ENCODE peak calls at places on chromosomes 4 and X, in seven cellular contexts. D, U, P, J, B, A and Y are unnamed samples. For H3K79me2, the result is how much of the 10 kb centered on the place peaks cover.

GRCh38 chr4:101651778-101652177 is 138.8 kb upstream of the BANK1 start:
- DNase-seq in U (no peak), P (no peak), A (no peak), J (no peak), D (no peak), B (peak), Y (no peak)

GRCh38 chrX:10615931-10616780 is 4.2 kb downstream of the MID1 start:
- DNase-seq in J (no peak), A (peak), P (peak), D (peak), B (peak), U (no peak), Y (no peak)

GRCh38 chrX:144683247-144683646 is 564.1 kb upstream of the SPANXN1 start:
- DNase-seq in P (no peak), U (no peak), J (no peak), A (no peak), D (no peak), B (no peak), Y (no peak)

GRCh38 chrX:101658661-101659477 is 781 bp downstream of the ARMCX2 start:
- DNase-seq in P (peak), J (no peak), U (no peak), B (peak), A (peak), D (peak), Y (peak)

GRCh38 chrX:149940015-149940716 is 1.9 kb upstream of the EOLA2 start:
- DNase-seq in P (peak), B (peak), U (peak), J (peak), D (peak), A (peak), Y (peak)

GRCh38 chr4:93317046-93317445 is 511.5 kb upstream of the ATOH1 start:
- DNase-seq in P (no peak), B (no peak), D (no peak), U (no peak), A (no peak), J (no peak), Y (no peak)

GRCh38 chr4:48058620-48059530 is 42.3 kb downstream of the NIPAL1 start:
- DNase-seq in D (no peak), B (no peak), A (no peak), P (no peak), U (no peak), J (no peak), Y (peak)

GRCh38 chr4:168496834-168497233 is at the start of gene PALLD:
- DNase-seq in B (peak), P (no peak), U (no peak), A (no peak), J (no peak), D (no peak), Y (no peak)

GRCh38 chrX:135384161-135384836 is 37.4 kb upstream of the SMIM10L2A start:
- DNase-seq in D (no peak), P (no peak), U (no peak), A (no peak), J (no peak), B (no peak), Y (peak)

GRCh38 chr4:56995525-56995924 is 16.8 kb downstream of the POLR2B start:
- DNase-seq in D (no peak), A (peak), J (no peak), U (no peak), B (peak), P (no peak), Y (no peak)

GRCh38 chrX:57251965-57252364 is 34.5 kb upstream of the FAAH2 start:
- DNase-seq in P (no peak), D (no peak), B (no peak), A (no peak), U (no peak), J (no peak), Y (no peak)

GRCh38 chr4:20544645-20545044 is 155.6 kb upstream of the PACRGL start:
- DNase-seq in A (peak), D (peak), P (no peak), J (no peak), B (peak), U (no peak), Y (peak)

GRCh38 chrX:7435822-7436221 is 287.9 kb upstream of the PUDP start:
- DNase-seq in B (no peak), U (no peak), A (no peak), P (no peak), J (no peak), D (no peak), Y (no peak)

GRCh38 chrX:18992829-18993228 is 8.9 kb upstream of the PHKA2 start:
- DNase-seq in P (no peak), B (no peak), J (no peak), A (no peak), D (no peak), U (no peak), Y (no peak)

GRCh38 chr4:66073961-66074360 is 403.7 kb upstream of the EPHA5 start:
- DNase-seq in B (no peak), A (no peak), P (no peak), U (no peak), J (no peak), D (no peak), Y (no peak)

GRCh38 chr4:144955104-144955503 is 142.9 kb downstream of the ANAPC10 start:
- DNase-seq in B (no peak), A (no peak), J (no peak), P (no peak), U (no peak), D (no peak), Y (no peak)

GRCh38 chrX:19758536-19758935 is 128.9 kb downstream of the SH3KBP1 start:
- DNase-seq in J (no peak), B (peak), P (no peak), U (no peak), A (no peak), D (no peak), Y (no peak)

GRCh38 chrX:12237771-12238170 is 99.5 kb downstream of the FRMPD4 start:
- DNase-seq in B (no peak), A (no peak), U (no peak), J (no peak), P (no peak), D (no peak), Y (no peak)

GRCh38 chr4:52868138-52868537 is 6.0 kb downstream of the RASL11B start:
- DNase-seq in A (peak), J (no peak), D (peak), P (peak), B (no peak), U (no peak), Y (no peak)

GRCh38 chr4:53861856-53862610 is 202.4 kb downstream of the CHIC2 start:
- DNase-seq in U (no peak), P (no peak), A (no peak), B (peak), J (no peak), D (no peak), Y (peak)

GRCh38 chr4:94957030-94957429 is 199.3 kb downstream of the BMPR1B start:
- DNase-seq in P (peak), J (no peak), B (no peak), U (no peak), D (no peak), A (no peak), Y (no peak)

GRCh38 chr4:71392109-71392508 is 53.3 kb downstream of the SLC4A4 start:
- DNase-seq in D (no peak), J (no peak), A (no peak), P (no peak), U (no peak), B (no peak), Y (no peak)

GRCh38 chr4:31995943-31996901 is 1276.1 kb downstream of the PCDH7 start:
- DNase-seq in U (no peak), A (no peak), J (no peak), D (no peak), P (peak), B (no peak), Y (no peak)

GRCh38 chrX:70025464-70025863 is 24.3 kb downstream of the AWAT2 start:
- DNase-seq in D (no peak), A (peak), P (no peak), J (no peak), B (no peak), U (no peak), Y (peak)

GRCh38 chrX:110853610-110854009 is 58.0 kb upstream of the CHRDL1 start:
- DNase-seq in B (peak), J (no peak), P (peak), U (no peak), D (peak), A (no peak), Y (peak)

GRCh38 chrX:16137416-16138107 is 14.2 kb downstream of the GRPR start:
- DNase-seq in U (no peak), J (peak), A (no peak), P (no peak), D (no peak), B (no peak), Y (no peak)

GRCh38 chrX:18617351-18617750 is 54.6 kb downstream of the RS1 start:
- DNase-seq in J (no peak), P (no peak), U (peak), B (peak), A (peak), D (no peak), Y (peak)

GRCh38 chrX:43165343-43165920 is 387.5 kb upstream of the PPP1R2C start:
- DNase-seq in U (no peak), A (no peak), P (no peak), D (no peak), B (no peak), J (no peak), Y (no peak)

GRCh38 chrX:146973283-146973682 is 158.7 kb upstream of the CXorf51A start:
- DNase-seq in D (no peak), J (no peak), U (no peak), B (no peak), A (no peak), P (no peak), Y (no peak)

GRCh38 chrX:111483140-111483539 is 28.3 kb upstream of the SERTM2 start:
- DNase-seq in A (no peak), U (no peak), J (no peak), P (no peak), B (no peak), D (no peak), Y (no peak)

GRCh38 chr4:1061372-1061700 is 49.9 kb downstream of the FGFRL1 start:
- DNase-seq in A (no peak), P (no peak), U (no peak), B (no peak), J (no peak), D (no peak), Y (no peak)

GRCh38 chr4:1061747-1062146 is 50.3 kb downstream of the FGFRL1 start:
- DNase-seq in B (no peak), P (no peak), J (no peak), U (no peak), A (no peak), D (no peak), Y (no peak)

GRCh38 chr4:1058997-1059665 is 47.7 kb downstream of the FGFRL1 start:
- DNase-seq in A (no peak), J (no peak), P (peak), B (no peak), U (no peak), D (no peak), Y (no peak)

GRCh38 chr4:1060646-1061371 is 49.4 kb downstream of the FGFRL1 start:
- DNase-seq in J (no peak), P (peak), D (no peak), B (no peak), U (no peak), A (no peak), Y (no peak)

DNA sequence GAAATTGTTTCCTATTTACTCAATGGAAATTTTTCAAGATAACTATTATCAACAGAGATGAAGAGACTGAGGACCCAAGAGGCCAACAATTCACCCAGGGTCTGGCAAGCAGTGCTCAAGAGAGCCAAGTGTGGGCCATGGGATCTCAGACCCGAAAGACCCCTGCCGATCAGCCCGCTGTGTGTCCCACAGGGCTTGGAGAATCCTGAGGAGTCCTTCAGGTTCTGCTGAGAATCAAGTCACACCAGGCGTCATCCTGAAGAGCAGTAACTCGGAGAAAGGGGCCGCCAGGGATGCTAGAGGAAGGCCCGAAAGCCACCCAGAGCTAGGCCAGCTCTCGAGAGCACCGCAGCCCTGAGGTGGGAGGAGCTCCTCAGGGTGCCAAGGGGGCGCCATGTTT is 48.7 kb downstream of the FGFRL1 start:
- DNase-seq in U (no peak), A (no peak), J (no peak), P (peak), B (no peak), D (no peak), Y (no peak)
- H3K79me2 ChIP-seq in U (under half), A (under half), J (under half), P (under half), B (under half), D (under half), Y (under half)

DNA sequence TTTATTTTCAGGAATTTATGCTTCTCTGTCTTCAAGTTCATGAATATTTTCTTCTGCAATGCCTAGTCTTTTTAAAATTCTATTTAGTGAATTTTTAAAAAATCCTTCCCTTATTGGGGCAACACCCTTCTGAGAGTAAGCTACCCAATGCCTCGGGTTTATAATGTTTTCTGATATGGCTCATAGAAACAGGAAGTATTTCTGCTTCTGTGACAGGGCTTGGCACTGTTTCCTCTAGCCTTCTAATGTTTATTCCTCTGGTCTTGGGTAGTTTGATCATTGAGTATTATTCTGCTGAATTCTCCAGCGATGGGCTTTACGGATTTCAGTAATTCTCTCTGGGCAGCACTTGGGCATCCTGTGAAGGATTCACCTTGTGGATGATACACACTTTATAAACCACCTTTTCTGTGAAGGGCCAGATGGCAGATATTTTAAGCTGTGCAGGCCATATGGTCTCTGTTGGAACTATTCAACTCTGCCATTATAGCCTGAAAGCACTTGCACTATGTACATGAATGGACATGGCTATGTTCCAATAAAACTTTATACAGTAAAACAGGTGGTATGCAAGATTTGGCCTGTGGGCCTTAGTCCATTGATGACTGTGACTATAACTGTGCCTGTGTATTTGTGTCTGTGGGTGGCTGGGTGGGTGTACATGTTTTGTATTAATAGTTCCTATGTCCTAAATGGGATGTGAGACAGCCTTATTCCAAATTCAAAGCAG is 95.9 kb upstream of the FAT1 start:
- DNase-seq in D (no peak), P (no peak), J (no peak), U (no peak), B (no peak), A (no peak), Y (no peak)
- H3K9ac ChIP-seq in D (no peak), P (no peak), J (no peak), U (no peak), B (no peak), A (no peak), Y (no peak)

GRCh38 chr4:1990348-1990645 is 18.5 kb downstream of the NELFA start:
- DNase-seq in A (no peak), J (no peak), D (peak), P (no peak), U (no peak), B (no peak), Y (no peak)
- H3K79me2 ChIP-seq in A (under half), J (under half), D (under half), P (under half), U (under half), B (under half), Y (under half)

GRCh38 chr4:7871356-7871755 is 68.3 kb downstream of the AFAP1 start:
- DNase-seq in U (no peak), D (no peak), B (no peak), A (no peak), P (no peak), J (no peak), Y (no peak)

GRCh38 chr4:7868892-7869471 is 70.7 kb downstream of the AFAP1 start:
- DNase-seq in B (no peak), A (no peak), J (no peak), P (no peak), D (no peak), U (no peak), Y (no peak)

GRCh38 chr4:7873881-7874280 is 65.8 kb downstream of the AFAP1 start:
- DNase-seq in P (no peak), J (no peak), D (no peak), B (no peak), A (no peak), U (no peak), Y (no peak)

GRCh38 chr4:7874838-7875237 is 64.8 kb downstream of the AFAP1 start:
- DNase-seq in B (no peak), P (no peak), D (no peak), J (no peak), A (no peak), U (no peak), Y (no peak)

GRCh38 chr4:7872264-7872771 is 67.3 kb downstream of the AFAP1 start:
- DNase-seq in B (peak), P (no peak), D (no peak), A (no peak), U (peak), J (no peak), Y (no peak)
- H3K9ac ChIP-seq in B (peak), P (no peak), D (peak), A (no peak), U (no peak), J (no peak), Y (no peak)

GRCh38 chr4:139458543-139458942 is 4.6 kb downstream of the RAB33B start:
- DNase-seq in P (no peak), J (no peak), A (no peak), D (no peak), U (no peak), B (no peak), Y (no peak)

GRCh38 chr4:139457318-139457717 is 3.4 kb downstream of the RAB33B start:
- DNase-seq in U (no peak), J (no peak), A (peak), P (no peak), D (no peak), B (no peak), Y (no peak)

GRCh38 chr4:139461022-139461421 is 7.1 kb downstream of the RAB33B start:
- DNase-seq in U (no peak), B (no peak), P (peak), A (no peak), J (no peak), D (peak), Y (no peak)

GRCh38 chr4:139458999-139459398 is 5.1 kb downstream of the RAB33B start:
- DNase-seq in D (no peak), J (no peak), B (no peak), P (no peak), U (no peak), A (no peak), Y (peak)

GRCh38 chr4:139460565-139460964 is 6.6 kb downstream of the RAB33B start:
- DNase-seq in P (no peak), A (no peak), D (no peak), U (no peak), J (no peak), B (no peak), Y (no peak)
- H3K79me2 ChIP-seq in P (under half), A (half or more), D (half or more), U (half or more), J (under half), B (half or more), Y (half or more)

GRCh38 chr4:139825523-139826014 is 159.9 kb downstream of the MGST2 start:
- DNase-seq in D (peak), U (no peak), J (no peak), B (no peak), A (no peak), P (peak), Y (no peak)
- H3K9ac ChIP-seq in D (no peak), U (no peak), J (no peak), B (no peak), A (no peak), P (no peak), Y (no peak)

DNA sequence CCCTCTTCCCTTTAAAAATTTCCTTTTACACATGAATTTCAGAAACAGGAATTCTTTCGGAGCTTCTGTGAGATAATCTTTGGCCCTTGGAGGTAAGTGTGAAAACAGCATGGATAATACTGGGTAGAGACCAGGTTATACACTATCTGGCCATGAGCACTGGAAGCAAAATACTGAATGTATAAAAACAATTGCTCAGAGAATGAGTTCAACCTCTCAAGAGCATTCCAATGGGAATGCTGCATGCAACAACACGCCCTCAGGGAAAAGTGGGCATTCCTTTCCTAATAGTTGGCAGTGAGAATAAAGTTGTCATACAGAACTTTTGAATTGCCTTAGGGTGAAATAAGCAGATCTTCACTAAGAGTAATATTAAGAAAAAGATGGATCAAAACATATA is 574.8 kb upstream of the DIPK2B start:
- DNase-seq in U (peak), J (no peak), P (no peak), A (peak), D (no peak), B (peak), Y (peak)
- H3K79me2 ChIP-seq in U (half or more), J (under half), P (under half), A (half or more), D (half or more), B (half or more), Y (half or more)